ENCODE peak calls at places on chromosomes 13 and 19, in five cellular contexts. One of them, this sample, is unnamed.
A peak's percentile ranks its signal among the peaks of the same experiment; 100 is the strongest.

GRCh38 chr19:371501-372160 is 27.0 kb upstream of the MIER2 start:
- DNase-seq in stimulated activated CD8-positive, alpha-beta memory T cell treated with anti-CD3 and anti-CD28 coated beads, Interleukin-4, amount 100 ng/mL, for 1 hour: no peak
- DNase-seq in activated T-helper 1 cell treated with Interleukin-2 at 50 U/mL for 16 hours: no peak
- DNase-seq in Right ventricle myocardium superior: no peak
- DNase-seq in progenitor cell of endocrine pancreas: peak; percentile 1
- DNase-seq in this sample: no peak

GRCh38 chr19:54947381-54947780 is at the start of gene NLRP7:
- DNase-seq in stimulated activated CD8-positive, alpha-beta memory T cell treated with anti-CD3 and anti-CD28 coated beads, Interleukin-4, amount 100 ng/mL, for 1 hour: no peak
- DNase-seq in Right ventricle myocardium superior: no peak
- DNase-seq in activated T-helper 1 cell treated with Interleukin-2 at 50 U/mL for 16 hours: no peak
- DNase-seq in progenitor cell of endocrine pancreas: no peak
- DNase-seq in this sample: no peak

GRCh38 chr13:24036115-24036514 is 124.4 kb upstream of the SPATA13 start:
- DNase-seq in Right ventricle myocardium superior: no peak
- DNase-seq in progenitor cell of endocrine pancreas: no peak
- DNase-seq in stimulated activated CD8-positive, alpha-beta memory T cell treated with anti-CD3 and anti-CD28 coated beads, Interleukin-4, amount 100 ng/mL, for 1 hour: no peak
- DNase-seq in activated T-helper 1 cell treated with Interleukin-2 at 50 U/mL for 16 hours: no peak
- DNase-seq in this sample: no peak

GRCh38 chr13:52454459-52454824 is 836 bp upstream of the CKAP2 start:
- DNase-seq in stimulated activated CD8-positive, alpha-beta memory T cell treated with anti-CD3 and anti-CD28 coated beads, Interleukin-4, amount 100 ng/mL, for 1 hour: no peak
- DNase-seq in progenitor cell of endocrine pancreas: no peak
- DNase-seq in activated T-helper 1 cell treated with Interleukin-2 at 50 U/mL for 16 hours: no peak
- DNase-seq in Right ventricle myocardium superior: no peak
- DNase-seq in this sample: no peak

GRCh38 chr13:106906431-106906996 is 338.6 kb upstream of the ARGLU1 start:
- DNase-seq in activated T-helper 1 cell treated with Interleukin-2 at 50 U/mL for 16 hours: no peak
- DNase-seq in stimulated activated CD8-positive, alpha-beta memory T cell treated with anti-CD3 and anti-CD28 coated beads, Interleukin-4, amount 100 ng/mL, for 1 hour: no peak
- DNase-seq in progenitor cell of endocrine pancreas: no peak
- DNase-seq in Right ventricle myocardium superior: no peak
- DNase-seq in this sample: no peak

GRCh38 chr19:34224996-34225658 is 29.2 kb upstream of the GARRE1 start:
- DNase-seq in stimulated activated CD8-positive, alpha-beta memory T cell treated with anti-CD3 and anti-CD28 coated beads, Interleukin-4, amount 100 ng/mL, for 1 hour: no peak
- DNase-seq in Right ventricle myocardium superior: no peak
- DNase-seq in progenitor cell of endocrine pancreas: no peak
- DNase-seq in activated T-helper 1 cell treated with Interleukin-2 at 50 U/mL for 16 hours: no peak
- DNase-seq in this sample: no peak

GRCh38 chr13:52851153-52851962 is 2.9 kb upstream of the PCDH8 start:
- DNase-seq in stimulated activated CD8-positive, alpha-beta memory T cell treated with anti-CD3 and anti-CD28 coated beads, Interleukin-4, amount 100 ng/mL, for 1 hour: no peak
- DNase-seq in activated T-helper 1 cell treated with Interleukin-2 at 50 U/mL for 16 hours: no peak
- DNase-seq in Right ventricle myocardium superior: peak; percentile 53
- DNase-seq in progenitor cell of endocrine pancreas: peak; percentile 29
- DNase-seq in this sample: no peak

GRCh38 chr19:6828698-6829633 is 56.5 kb downstream of the VAV1 start:
- DNase-seq in Right ventricle myocardium superior: no peak
- DNase-seq in activated T-helper 1 cell treated with Interleukin-2 at 50 U/mL for 16 hours: no peak
- DNase-seq in stimulated activated CD8-positive, alpha-beta memory T cell treated with anti-CD3 and anti-CD28 coated beads, Interleukin-4, amount 100 ng/mL, for 1 hour: no peak
- DNase-seq in progenitor cell of endocrine pancreas: no peak
- DNase-seq in this sample: no peak

GRCh38 chr13:111361873-111362648 is 41.6 kb downstream of the TEX29 start:
- DNase-seq in activated T-helper 1 cell treated with Interleukin-2 at 50 U/mL for 16 hours: no peak
- DNase-seq in Right ventricle myocardium superior: no peak
- DNase-seq in stimulated activated CD8-positive, alpha-beta memory T cell treated with anti-CD3 and anti-CD28 coated beads, Interleukin-4, amount 100 ng/mL, for 1 hour: no peak
- DNase-seq in progenitor cell of endocrine pancreas: no peak
- DNase-seq in this sample: no peak

GRCh38 chr13:60267498-60268202 is 103.9 kb upstream of the DIAPH3 start:
- DNase-seq in stimulated activated CD8-positive, alpha-beta memory T cell treated with anti-CD3 and anti-CD28 coated beads, Interleukin-4, amount 100 ng/mL, for 1 hour: no peak
- DNase-seq in progenitor cell of endocrine pancreas: no peak
- DNase-seq in activated T-helper 1 cell treated with Interleukin-2 at 50 U/mL for 16 hours: no peak
- DNase-seq in Right ventricle myocardium superior: no peak
- DNase-seq in this sample: no peak

GRCh38 chr19:58516964-58517833 is 2.4 kb downstream of the ZBTB45 start:
- DNase-seq in stimulated activated CD8-positive, alpha-beta memory T cell treated with anti-CD3 and anti-CD28 coated beads, Interleukin-4, amount 100 ng/mL, for 1 hour: no peak
- DNase-seq in Right ventricle myocardium superior: no peak
- DNase-seq in activated T-helper 1 cell treated with Interleukin-2 at 50 U/mL for 16 hours: no peak
- DNase-seq in progenitor cell of endocrine pancreas: no peak
- DNase-seq in this sample: no peak

GRCh38 chr13:48258002-48258401 is 25.0 kb downstream of the ITM2B start:
- DNase-seq in activated T-helper 1 cell treated with Interleukin-2 at 50 U/mL for 16 hours: no peak
- DNase-seq in progenitor cell of endocrine pancreas: no peak
- DNase-seq in stimulated activated CD8-positive, alpha-beta memory T cell treated with anti-CD3 and anti-CD28 coated beads, Interleukin-4, amount 100 ng/mL, for 1 hour: no peak
- DNase-seq in Right ventricle myocardium superior: no peak
- DNase-seq in this sample: no peak

GRCh38 chr13:26227396-26227971 is 5.4 kb upstream of the RNF6 start:
- DNase-seq in activated T-helper 1 cell treated with Interleukin-2 at 50 U/mL for 16 hours: no peak
- DNase-seq in stimulated activated CD8-positive, alpha-beta memory T cell treated with anti-CD3 and anti-CD28 coated beads, Interleukin-4, amount 100 ng/mL, for 1 hour: no peak
- DNase-seq in Right ventricle myocardium superior: no peak
- DNase-seq in progenitor cell of endocrine pancreas: no peak
- DNase-seq in this sample: no peak

GRCh38 chr19:38028913-38029565 is 122.0 kb downstream of the SIPA1L3 start:
- DNase-seq in activated T-helper 1 cell treated with Interleukin-2 at 50 U/mL for 16 hours: no peak
- DNase-seq in Right ventricle myocardium superior: no peak
- DNase-seq in stimulated activated CD8-positive, alpha-beta memory T cell treated with anti-CD3 and anti-CD28 coated beads, Interleukin-4, amount 100 ng/mL, for 1 hour: no peak
- DNase-seq in progenitor cell of endocrine pancreas: no peak
- DNase-seq in this sample: no peak

GRCh38 chr13:19085876-19086275 is 95.7 kb downstream of the TUBA3C start:
- DNase-seq in Right ventricle myocardium superior: no peak
- DNase-seq in activated T-helper 1 cell treated with Interleukin-2 at 50 U/mL for 16 hours: no peak
- DNase-seq in progenitor cell of endocrine pancreas: no peak
- DNase-seq in stimulated activated CD8-positive, alpha-beta memory T cell treated with anti-CD3 and anti-CD28 coated beads, Interleukin-4, amount 100 ng/mL, for 1 hour: no peak
- DNase-seq in this sample: no peak

GRCh38 chr19:34985249-34986022 is 14.7 kb upstream of the GRAMD1A start:
- DNase-seq in activated T-helper 1 cell treated with Interleukin-2 at 50 U/mL for 16 hours: no peak
- DNase-seq in stimulated activated CD8-positive, alpha-beta memory T cell treated with anti-CD3 and anti-CD28 coated beads, Interleukin-4, amount 100 ng/mL, for 1 hour: no peak
- DNase-seq in Right ventricle myocardium superior: peak; percentile 80
- DNase-seq in progenitor cell of endocrine pancreas: no peak
- DNase-seq in this sample: no peak

GRCh38 chr19:18300930-18301717 is 19.7 kb upstream of the JUND start:
- DNase-seq in stimulated activated CD8-positive, alpha-beta memory T cell treated with anti-CD3 and anti-CD28 coated beads, Interleukin-4, amount 100 ng/mL, for 1 hour: no peak
- DNase-seq in progenitor cell of endocrine pancreas: no peak
- DNase-seq in activated T-helper 1 cell treated with Interleukin-2 at 50 U/mL for 16 hours: no peak
- DNase-seq in Right ventricle myocardium superior: peak; percentile 87
- DNase-seq in this sample: no peak

GRCh38 chr19:17348700-17349099 is 11.3 kb downstream of the GTPBP3 start:
- DNase-seq in stimulated activated CD8-positive, alpha-beta memory T cell treated with anti-CD3 and anti-CD28 coated beads, Interleukin-4, amount 100 ng/mL, for 1 hour: no peak
- DNase-seq in Right ventricle myocardium superior: peak; percentile 75
- DNase-seq in activated T-helper 1 cell treated with Interleukin-2 at 50 U/mL for 16 hours: no peak
- DNase-seq in progenitor cell of endocrine pancreas: no peak
- DNase-seq in this sample: no peak

GRCh38 chr13:72384879-72385278 is 342.6 kb downstream of the MZT1 start:
- DNase-seq in stimulated activated CD8-positive, alpha-beta memory T cell treated with anti-CD3 and anti-CD28 coated beads, Interleukin-4, amount 100 ng/mL, for 1 hour: no peak
- DNase-seq in activated T-helper 1 cell treated with Interleukin-2 at 50 U/mL for 16 hours: no peak
- DNase-seq in Right ventricle myocardium superior: no peak
- DNase-seq in progenitor cell of endocrine pancreas: no peak
- DNase-seq in this sample: no peak

GRCh38 chr19:28169168-28169862 is 1043.6 kb downstream of the UQCRFS1 start:
- DNase-seq in stimulated activated CD8-positive, alpha-beta memory T cell treated with anti-CD3 and anti-CD28 coated beads, Interleukin-4, amount 100 ng/mL, for 1 hour: no peak
- DNase-seq in progenitor cell of endocrine pancreas: no peak
- DNase-seq in Right ventricle myocardium superior: no peak
- DNase-seq in activated T-helper 1 cell treated with Interleukin-2 at 50 U/mL for 16 hours: no peak
- DNase-seq in this sample: no peak

GRCh38 chr19:2507109-2507508 is 31.2 kb downstream of the GADD45B start:
- DNase-seq in progenitor cell of endocrine pancreas: peak; percentile 34
- DNase-seq in activated T-helper 1 cell treated with Interleukin-2 at 50 U/mL for 16 hours: peak; percentile 9
- DNase-seq in stimulated activated CD8-positive, alpha-beta memory T cell treated with anti-CD3 and anti-CD28 coated beads, Interleukin-4, amount 100 ng/mL, for 1 hour: no peak
- DNase-seq in Right ventricle myocardium superior: no peak
- DNase-seq in this sample: no peak

GRCh38 chr19:2132191-2132590 is 19.2 kb downstream of the AP3D1 start:
- DNase-seq in stimulated activated CD8-positive, alpha-beta memory T cell treated with anti-CD3 and anti-CD28 coated beads, Interleukin-4, amount 100 ng/mL, for 1 hour: no peak
- DNase-seq in activated T-helper 1 cell treated with Interleukin-2 at 50 U/mL for 16 hours: no peak
- DNase-seq in progenitor cell of endocrine pancreas: no peak
- DNase-seq in Right ventricle myocardium superior: no peak
- DNase-seq in this sample: no peak

GRCh38 chr19:28023064-28023463 is 1189.9 kb downstream of the UQCRFS1 start:
- DNase-seq in activated T-helper 1 cell treated with Interleukin-2 at 50 U/mL for 16 hours: no peak
- DNase-seq in stimulated activated CD8-positive, alpha-beta memory T cell treated with anti-CD3 and anti-CD28 coated beads, Interleukin-4, amount 100 ng/mL, for 1 hour: no peak
- DNase-seq in Right ventricle myocardium superior: no peak
- DNase-seq in progenitor cell of endocrine pancreas: no peak
- DNase-seq in this sample: no peak

GRCh38 chr19:2115324-2115723 is 18.6 kb downstream of the IZUMO4 start:
- DNase-seq in Right ventricle myocardium superior: no peak
- DNase-seq in activated T-helper 1 cell treated with Interleukin-2 at 50 U/mL for 16 hours: no peak
- DNase-seq in stimulated activated CD8-positive, alpha-beta memory T cell treated with anti-CD3 and anti-CD28 coated beads, Interleukin-4, amount 100 ng/mL, for 1 hour: no peak
- DNase-seq in progenitor cell of endocrine pancreas: no peak
- DNase-seq in this sample: no peak